ENCODE peak calls at places on chromosomes 5 and 9, in eight cellular contexts. W is GM23248; A is CD8-positive, alpha-beta T cell; H is aorta; Y is mesendoderm; F is cardiac muscle cell; V is left ventricle myocardium inferior; U is PC-3. C is an unnamed sample.

GRCh38 chr5:137666109-137666850 is 69.6 kb downstream of the KLHL3 start:
- DNase-seq in V (no peak), Y (no peak), A (peak; percentile 65), U (peak; percentile 41), F (peak; percentile 63), W (peak; percentile 45), H (no peak), C (no peak)

GRCh38 chr9:75906531-75906930 is 16.1 kb downstream of the PCSK5 start:
- DNase-seq in H (no peak), V (no peak), A (no peak), U (no peak), W (no peak), F (no peak), Y (peak; percentile 21), C (peak; percentile 40)

GRCh38 chr5:135878156-135878620 is 17.5 kb downstream of the IL9 start:
- DNase-seq in U (no peak), V (no peak), F (no peak), A (no peak), Y (no peak), W (peak; percentile 55), H (no peak), C (no peak)

GRCh38 chr9:24189986-24190385 is 355.7 kb downstream of the IZUMO3 start:
- DNase-seq in F (no peak), V (no peak), U (peak; percentile 1), H (no peak), A (no peak), Y (peak; percentile 13), W (no peak), C (no peak)

GRCh38 chr9:114930063-114930812 is at the start of gene TNFSF8:
- DNase-seq in A (peak; percentile 84), Y (no peak), F (no peak), U (no peak), H (no peak), W (no peak), V (no peak), C (no peak)

GRCh38 chr5:154214236-154215106 is 23.9 kb downstream of the GALNT10 start:
- DNase-seq in H (no peak), U (peak; percentile 77), V (no peak), Y (no peak), A (no peak), W (peak; percentile 87), F (peak; percentile 58), C (peak; percentile 51)

GRCh38 chr9:104091708-104092107 is 2.4 kb upstream of the SMC2 start:
- DNase-seq in F (peak; percentile 35), A (no peak), V (no peak), U (no peak), W (peak; percentile 67), H (no peak), Y (peak; percentile 11), C (no peak)

GRCh38 chr9:91845839-91846238 is 104.2 kb downstream of the ROR2 start:
- DNase-seq in W (peak; percentile 19), A (no peak), H (no peak), F (no peak), Y (no peak), U (no peak), V (no peak), C (no peak)

GRCh38 chr5:153517105-153517700 is 26.7 kb downstream of the GRIA1 start:
- DNase-seq in H (no peak), U (no peak), W (no peak), Y (no peak), A (no peak), F (no peak), V (no peak), C (no peak)

GRCh38 chr5:59517926-59518585 is 375.5 kb downstream of the PDE4D start:
- DNase-seq in Y (no peak), F (peak; percentile 35), V (no peak), H (no peak), U (peak; percentile 78), W (peak; percentile 82), A (no peak), C (peak; percentile 33)

GRCh38 chr5:149161026-149161687 is 19.9 kb downstream of the ABLIM3 start:
- DNase-seq in V (no peak), Y (no peak), H (no peak), A (no peak), U (no peak), F (no peak), W (no peak), C (no peak)

GRCh38 chr5:137778772-137779564 is 24.8 kb upstream of the HNRNPA0 start:
- DNase-seq in V (no peak), A (no peak), U (peak; percentile 54), W (peak; percentile 58), Y (peak; percentile 59), H (no peak), F (peak; percentile 69), C (no peak)

GRCh38 chr5:79621056-79621455 is 8.8 kb downstream of the TENT2 start:
- DNase-seq in U (peak; percentile 73), H (no peak), F (peak; percentile 30), V (no peak), Y (no peak), W (peak; percentile 90), A (no peak), C (peak; percentile 66)

GRCh38 chr5:66585291-66585690 is 10.9 kb upstream of the MAST4 start:
- DNase-seq in V (no peak), H (no peak), F (no peak), A (no peak), Y (no peak), W (peak; percentile 17), U (no peak), C (no peak)

GRCh38 chr9:87342743-87343142 is 154.9 kb upstream of the DAPK1 start:
- DNase-seq in U (no peak), H (no peak), Y (no peak), F (peak; percentile 81), W (no peak), V (peak; percentile 38), A (no peak), C (no peak)

GRCh38 chr5:78527054-78527884 is 121.3 kb downstream of the LHFPL2 start:
- DNase-seq in F (peak; percentile 97), H (no peak), V (peak; percentile 54), A (no peak), W (peak; percentile 98), U (peak; percentile 52), Y (peak; percentile 96), C (peak; percentile 65)

GRCh38 chr5:144230806-144231205 is 60.1 kb downstream of the KCTD16 start:
- DNase-seq in W (no peak), A (no peak), Y (no peak), U (no peak), F (no peak), V (no peak), H (no peak), C (no peak)

GRCh38 chr5:92969781-92970237 is 611.2 kb downstream of the NR2F1-AS1 start:
- DNase-seq in Y (no peak), U (no peak), F (no peak), V (no peak), W (peak; percentile 3), A (no peak), H (no peak), C (no peak)

GRCh38 chr9:85900504-85901201 is 40.3 kb upstream of the NAA35 start:
- DNase-seq in Y (peak; percentile 69), A (no peak), F (peak; percentile 59), H (no peak), W (peak; percentile 56), U (peak; percentile 37), V (no peak), C (peak; percentile 2)

GRCh38 chr9:133673260-133673658 is 37.1 kb downstream of the DBH start:
- DNase-seq in A (no peak), U (no peak), F (no peak), V (no peak), Y (no peak), H (no peak), W (no peak), C (no peak)

GRCh38 chr9:133609311-133610098 is at the start of gene FAM163B:
- DNase-seq in U (no peak), A (peak; percentile 58), V (peak; percentile 29), Y (peak; percentile 67), F (peak; percentile 69), W (peak; percentile 53), H (peak; percentile 85), C (no peak)

GRCh38 chr5:132394681-132395259 is 25.3 kb downstream of the SLC22A5 start:
- DNase-seq in H (no peak), V (no peak), Y (no peak), A (no peak), W (no peak), U (no peak), F (no peak), C (no peak)

GRCh38 chr5:5335708-5336211 is 86.7 kb upstream of the ICE1 start:
- DNase-seq in V (no peak), U (peak; percentile 90), H (no peak), Y (peak; percentile 45), W (peak; percentile 59), A (no peak), F (peak; percentile 16), C (peak; percentile 29)

GRCh38 chr5:139997276-139997675 is 45.8 kb downstream of the NRG2 start:
- DNase-seq in F (no peak), Y (no peak), V (no peak), A (no peak), H (no peak), U (no peak), W (no peak), C (no peak)
- H3K27ac ChIP-seq in F (peak overlapping the region; percentile 53), Y (no peak overlapping the region), V (no peak overlapping the region), A (no peak overlapping the region), H (no peak overlapping the region), U (no peak overlapping the region), W (no peak overlapping the region), C (no peak overlapping the region)

DNA sequence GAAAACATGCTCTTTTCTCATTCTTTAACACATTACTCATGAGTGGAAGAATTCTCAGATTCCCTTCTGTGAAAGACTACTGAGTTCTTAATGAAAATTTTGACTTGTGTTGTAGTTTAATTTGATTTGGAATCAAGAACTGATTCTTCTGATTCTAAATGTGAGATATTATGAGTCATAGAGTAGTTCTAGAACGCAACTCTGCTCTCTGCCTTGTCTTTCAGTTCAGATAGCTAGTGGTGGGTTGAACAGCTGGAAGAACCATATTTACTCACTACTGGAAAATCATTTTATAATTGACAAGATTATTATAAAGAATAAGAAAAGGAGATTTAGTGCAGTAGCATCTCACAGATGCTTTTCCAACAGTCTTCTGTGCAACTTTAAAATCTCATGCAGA is 90.7 kb downstream of the VCAN start:
- DNase-seq in V (no peak), A (no peak), F (peak; percentile 41), W (peak; percentile 39), Y (no peak), H (no peak), U (no peak), C (no peak)
- H3K27ac ChIP-seq in V (peak overlapping the region; percentile 71), A (no peak overlapping the region), F (peak overlapping the region; percentile 77), W (peak overlapping the region; percentile 43), Y (no peak overlapping the region), H (no peak overlapping the region), U (no peak overlapping the region), C (no peak overlapping the region)

DNA sequence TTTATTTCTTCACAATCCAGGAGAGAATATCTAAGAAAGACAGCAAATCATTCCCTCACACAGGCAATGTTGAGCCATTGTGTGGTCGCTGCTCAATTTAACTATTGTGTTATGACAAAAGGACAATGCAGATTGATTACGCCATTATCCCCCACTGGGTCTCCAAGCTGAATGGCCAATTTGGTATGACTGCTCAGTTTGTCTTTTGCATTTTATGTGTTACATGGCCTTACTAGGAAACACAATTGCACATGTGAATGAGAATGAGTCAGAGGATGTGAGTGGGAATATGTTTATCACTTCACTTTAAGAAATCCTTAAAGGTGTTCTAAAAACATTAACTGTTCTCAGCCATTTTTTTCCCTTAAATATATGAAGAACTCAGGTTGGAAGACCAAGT is 108.3 kb downstream of the FAM174A start:
- DNase-seq in F (peak; percentile 15), W (peak; percentile 20), H (no peak), V (no peak), Y (peak; percentile 23), A (no peak), U (peak; percentile 36), C (no peak)
- H3K27ac ChIP-seq in F (no peak overlapping the region), W (no peak overlapping the region), H (no peak overlapping the region), V (no peak overlapping the region), Y (no peak overlapping the region), A (no peak overlapping the region), U (no peak overlapping the region), C (no peak overlapping the region)

GRCh38 chr5:322942-323879 is 1.7 kb downstream of the AHRR start:
- DNase-seq in V (no peak), U (no peak), H (no peak), F (no peak), Y (peak; percentile 45), W (peak; percentile 24), A (no peak), C (no peak)
- H3K27ac ChIP-seq in V (no peak overlapping the region), U (no peak overlapping the region), H (no peak overlapping the region), F (no peak overlapping the region), Y (no peak overlapping the region), W (peak overlapping the region; percentile 69), A (no peak overlapping the region), C (no peak overlapping the region)

C was measured in epithelial cell of prostate.